ENCODE peak calls at places on chromosome 22, in six cellular contexts. One of them, this sample, is unnamed.

GRCh38 chr22:43392385-43392989 is 19.3 kb upstream of the MPPED1 start:
- DNase-seq in Peyer's patch: no peak
- DNase-seq in Caco-2: no peak
- DNase-seq in germinal center: no peak
- DNase-seq in amygdala: no peak
- DNase-seq in GM06990: no peak
- DNase-seq in this sample: no peak

GRCh38 chr22:43198936-43199335 is 12.0 kb upstream of the TTLL12 start:
- DNase-seq in GM06990: no peak
- DNase-seq in Caco-2: no peak
- DNase-seq in amygdala: no peak
- DNase-seq in germinal center: no peak
- DNase-seq in Peyer's patch: no peak
- DNase-seq in this sample: no peak

GRCh38 chr22:28052818-28053217 is 133.8 kb upstream of the PITPNB start:
- DNase-seq in GM06990: no peak
- DNase-seq in amygdala: no peak
- DNase-seq in Peyer's patch: no peak
- DNase-seq in germinal center: no peak
- DNase-seq in Caco-2: no peak
- DNase-seq in this sample: no peak

GRCh38 chr22:29093501-29093921 is 20.7 kb downstream of the KREMEN1 start:
- DNase-seq in Caco-2: no peak
- DNase-seq in amygdala: no peak
- DNase-seq in Peyer's patch: no peak
- DNase-seq in germinal center: no peak
- DNase-seq in GM06990: no peak
- DNase-seq in this sample: no peak

GRCh38 chr22:43537019-43537585 is 125.3 kb downstream of the MPPED1 start:
- DNase-seq in amygdala: no peak
- DNase-seq in Peyer's patch: no peak
- DNase-seq in GM06990: no peak
- DNase-seq in germinal center: no peak
- DNase-seq in Caco-2: no peak
- DNase-seq in this sample: peak; percentile 20

GRCh38 chr22:36966851-36967535 is 52.3 kb downstream of the TST start:
- DNase-seq in germinal center: no peak
- DNase-seq in GM06990: no peak
- DNase-seq in amygdala: no peak
- DNase-seq in Peyer's patch: no peak
- DNase-seq in Caco-2: no peak
- DNase-seq in this sample: no peak

GRCh38 chr22:24144056-24144455 is 37.2 kb upstream of the SUSD2 start:
- DNase-seq in amygdala: no peak
- DNase-seq in germinal center: no peak
- DNase-seq in GM06990: no peak
- DNase-seq in Caco-2: no peak
- DNase-seq in Peyer's patch: no peak
- DNase-seq in this sample: no peak

GRCh38 chr22:27919943-27920755 is 1.1 kb upstream of the PITPNB start:
- DNase-seq in Caco-2: peak; percentile 50
- DNase-seq in Peyer's patch: no peak
- DNase-seq in amygdala: no peak
- DNase-seq in germinal center: peak; percentile 6
- DNase-seq in GM06990: no peak
- DNase-seq in this sample: no peak

This sample was measured in Calu3.